ENCODE peak calls at places on chromosomes 5 and 9, in six cellular contexts. S is DND-41; W is lower lobe of right lung; C is head of caudate nucleus; N is stimulated activated CD4-positive, alpha-beta T cell treated with anti-CD3 and anti-CD28 coated beads, Interleukin-15, amount 100 ng/mL, for 1 hour; V is dermis blood vessel endothelial cell. E is an unnamed sample.

GRCh38 chr9:74025402-74025894 is 471.7 kb upstream of the RORB start:
- DNase-seq in W (no peak), S (no peak), V (no peak), C (no peak), N (no peak), E (no peak)

GRCh38 chr5:74056102-74056788 is 430.2 kb downstream of the ARHGEF28 start:
- DNase-seq in V (no peak), C (no peak), N (no peak), W (no peak), S (no peak), E (no peak)

GRCh38 chr5:176733586-176734262 is 76.6 kb upstream of the UNC5A start:
- DNase-seq in W (no peak), S (no peak), C (no peak), N (no peak), V (no peak), E (no peak)

GRCh38 chr5:114377946-114378345 is 16.1 kb downstream of the KCNN2 start:
- DNase-seq in W (no peak), N (no peak), V (no peak), C (no peak), S (no peak), E (no peak)

GRCh38 chr9:35311891-35312639 is 150.3 kb downstream of the UNC13B start:
- DNase-seq in N (no peak), W (no peak), V (no peak), S (no peak), C (no peak), E (no peak)

GRCh38 chr9:73133042-73133651 is 18.5 kb upstream of the ANXA1 start:
- DNase-seq in S (no peak), N (no peak), W (no peak), C (no peak), V (no peak), E (no peak)

GRCh38 chr5:173454381-173454763 is 126.2 kb upstream of the STC2 start:
- DNase-seq in V (peak), W (no peak), S (no peak), N (no peak), C (no peak), E (no peak)

GRCh38 chr5:57937025-57937424 is 454.4 kb upstream of the ACTBL2 start:
- DNase-seq in V (no peak), N (no peak), W (no peak), S (no peak), C (no peak), E (no peak)

GRCh38 chr5:81424728-81425127 is 30.8 kb upstream of the ACOT12 start:
- DNase-seq in C (no peak), W (no peak), V (no peak), S (no peak), N (no peak), E (no peak)

GRCh38 chr9:68947015-68947414 is 66.9 kb downstream of the PRKACG start:
- DNase-seq in N (no peak), C (no peak), V (no peak), W (no peak), S (no peak), E (peak)

GRCh38 chr5:139812836-139813805 is 17.5 kb downstream of the PSD2 start:
- DNase-seq in V (no peak), W (peak), S (no peak), N (no peak), C (no peak), E (no peak)

GRCh38 chr5:113614191-113614590 is 100.7 kb downstream of the YTHDC2 start:
- DNase-seq in W (no peak), N (no peak), V (no peak), S (no peak), C (no peak), E (no peak)

GRCh38 chr9:109181284-109181683 is 14.2 kb upstream of the FRRS1L start:
- DNase-seq in V (no peak), S (peak), N (no peak), W (no peak), C (no peak), E (no peak)

GRCh38 chr5:4563400-4563799 is 576.7 kb upstream of the ADAMTS16 start:
- DNase-seq in N (no peak), S (peak), V (no peak), W (no peak), C (no peak), E (peak)

GRCh38 chr5:172603425-172603824 is 37.6 kb upstream of the NEURL1B start:
- DNase-seq in V (no peak), W (no peak), N (no peak), C (no peak), S (no peak), E (no peak)

GRCh38 chr5:14071433-14071832 is 71.7 kb upstream of the TRIO start:
- DNase-seq in W (no peak), C (no peak), N (no peak), S (no peak), V (no peak), E (no peak)

E was measured in WTC11.